ENCODE peak calls at places on chromosomes 7 and 10, in seven cellular contexts. P is fibroblast of mammary gland, I is natural killer cell, C is IMR-90, K is hepatocyte, H is Calu3, A is astrocyte of the spinal cord. M is an unnamed sample.

GRCh38 chr10:91220954-91221696 is 662 bp downstream of the PCGF5 start:
- DNase-seq in K (no peak), P (peak), C (peak), A (peak), I (no peak), H (no peak), M (peak)

GRCh38 chr10:100939763-100940344 is 27.1 kb downstream of the SLF2 start:
- DNase-seq in P (no peak), A (no peak), I (no peak), C (peak), H (no peak), K (no peak), M (no peak)

GRCh38 chr7:22356010-22356854 is 722 bp downstream of the RAPGEF5 start:
- DNase-seq in H (peak), P (no peak), A (no peak), C (no peak), K (peak), I (no peak), M (peak)

GRCh38 chr10:21515581-21516269 is 9.8 kb downstream of the SKIDA1 start:
- DNase-seq in H (no peak), C (no peak), K (no peak), P (no peak), I (no peak), A (peak), M (no peak)

GRCh38 chr7:130154501-130155317 is 50.5 kb downstream of the TMEM209 start:
- DNase-seq in K (no peak), I (no peak), A (no peak), H (no peak), P (no peak), C (no peak), M (no peak)

GRCh38 chr10:43680035-43680434 is 31.4 kb upstream of the ZNF32 start:
- DNase-seq in A (peak), K (no peak), I (no peak), C (peak), P (peak), H (no peak), M (no peak)

GRCh38 chr10:70380350-70381135 is 1.9 kb downstream of the LRRC20 start:
- DNase-seq in H (no peak), K (no peak), I (no peak), C (no peak), A (no peak), P (no peak), M (no peak)

GRCh38 chr10:35910234-35910633 is 268.1 kb upstream of the FZD8 start:
- DNase-seq in P (peak), K (no peak), A (peak), H (no peak), I (no peak), C (peak), M (no peak)

GRCh38 chr10:34446046-34446445 is 369.1 kb downstream of the PARD3 start:
- DNase-seq in K (no peak), H (no peak), I (no peak), A (no peak), C (no peak), P (no peak), M (no peak)

GRCh38 chr7:69813637-69814240 is 215.5 kb downstream of the AUTS2 start:
- DNase-seq in C (no peak), K (no peak), P (no peak), A (no peak), I (no peak), H (no peak), M (no peak)

GRCh38 chr10:49678827-49679479 is 498 bp upstream of the C10orf53 start:
- DNase-seq in A (no peak), H (no peak), P (no peak), C (no peak), I (no peak), K (no peak), M (no peak)

GRCh38 chr7:91512958-91513357 is 248.7 kb downstream of the FZD1 start:
- DNase-seq in C (no peak), A (peak), P (peak), H (no peak), K (no peak), I (no peak), M (no peak)

GRCh38 chr10:119693262-119693957 is 32.4 kb upstream of the INPP5F start:
- DNase-seq in H (no peak), I (peak), K (no peak), P (no peak), C (no peak), A (peak), M (peak)

GRCh38 chr10:37765216-37765615 is 92.2 kb downstream of the ZNF248 start:
- DNase-seq in C (no peak), P (no peak), H (no peak), I (no peak), A (no peak), K (no peak), M (no peak)

GRCh38 chr7:68547794-68548193 is 1050.5 kb upstream of the AUTS2 start:
- DNase-seq in A (no peak), C (no peak), K (peak), H (no peak), P (no peak), I (no peak), M (no peak)

GRCh38 chr10:98055875-98056516 is 25.6 kb upstream of the CRTAC1 start:
- DNase-seq in P (peak), A (peak), C (peak), H (peak), I (no peak), K (peak), M (peak)

GRCh38 chr10:119367841-119368549 is 160.6 kb downstream of the GRK5 start:
- DNase-seq in A (no peak), I (no peak), P (no peak), H (no peak), C (no peak), K (no peak), M (no peak)

GRCh38 chr7:153109561-153109960 is 350.0 kb downstream of the ACTR3B start:
- DNase-seq in C (no peak), I (no peak), H (no peak), K (no peak), A (no peak), P (no peak), M (no peak)

GRCh38 chr7:2978403-2978802 is 65.3 kb downstream of the CARD11 start:
- DNase-seq in A (no peak), P (no peak), C (no peak), I (peak), K (peak), H (no peak), M (peak)

GRCh38 chr10:29869593-29869992 is 189.8 kb downstream of the JCAD start:
- DNase-seq in C (no peak), A (no peak), H (no peak), P (no peak), I (no peak), K (no peak), M (no peak)

GRCh38 chr10:79937661-79938226 is 11.2 kb downstream of the SFTPD start:
- DNase-seq in K (no peak), P (no peak), I (no peak), H (no peak), C (no peak), A (no peak), M (no peak)

GRCh38 chr7:158033196-158033595 is 554.4 kb downstream of the PTPRN2 start:
- DNase-seq in H (no peak), A (no peak), P (no peak), C (no peak), I (no peak), K (no peak), M (no peak)

GRCh38 chr7:1242129-1242572 is 9.5 kb downstream of the UNCX start:
- DNase-seq in C (no peak), H (no peak), K (no peak), P (no peak), A (no peak), I (no peak), M (no peak)

GRCh38 chr7:139232377-139232717 is 1.3 kb downstream of the UBN2 start:
- DNase-seq in C (peak), P (no peak), H (no peak), I (no peak), K (no peak), A (no peak), M (no peak)

GRCh38 chr10:103276941-103277712 is at the start of gene INA:
- DNase-seq in P (peak), A (peak), K (peak), H (peak), C (peak), I (no peak), M (peak)

GRCh38 chr7:45181286-45181960 is 23.8 kb downstream of the RAMP3 start:
- DNase-seq in A (no peak), K (no peak), I (no peak), C (no peak), H (no peak), P (no peak), M (no peak)

GRCh38 chr10:44922021-44922420 is 10.9 kb downstream of the TMEM72 start:
- DNase-seq in H (no peak), K (no peak), I (no peak), C (no peak), P (no peak), A (no peak), M (no peak)

GRCh38 chr7:69756235-69756634 is 158.0 kb downstream of the AUTS2 start:
- DNase-seq in H (no peak), C (no peak), I (no peak), P (no peak), K (no peak), A (no peak), M (no peak)

GRCh38 chr10:128000660-128001059 is 93.8 kb downstream of the PTPRE start:
- DNase-seq in K (no peak), H (no peak), A (peak), P (no peak), I (no peak), C (no peak), M (no peak)

GRCh38 chr7:148633761-148634160 is 43.2 kb downstream of the C7orf33 start:
- DNase-seq in K (no peak), C (no peak), A (no peak), P (peak), I (no peak), H (no peak), M (no peak)

GRCh38 chr10:74234569-74234968 is 83.5 kb downstream of the ADK start:
- DNase-seq in H (no peak), K (no peak), A (peak), P (peak), C (peak), I (no peak), M (no peak)

GRCh38 chr7:41774966-41775365 is 72.1 kb upstream of the INHBA start:
- DNase-seq in H (no peak), C (no peak), K (no peak), P (no peak), A (no peak), I (no peak), M (no peak)

GRCh38 chr10:133349160-133349568 is 2.0 kb downstream of the PRAP1 start:
- DNase-seq in H (no peak), C (no peak), A (no peak), P (no peak), I (no peak), K (no peak), M (no peak)

GRCh38 chr7:24381919-24382505 is 98.0 kb downstream of the NPY start:
- DNase-seq in H (no peak), C (no peak), A (peak), K (peak), I (no peak), P (peak), M (peak)
- TF ChIP-seq CTCF in H (peak), C (peak), A (peak), K (peak), I (no peak), P (peak), M (peak)

GRCh38 chr7:118590107-118590506 is 365.6 kb downstream of the ANKRD7 start:
- DNase-seq in A (peak), P (no peak), I (no peak), C (no peak), K (peak), H (peak), M (no peak)
- TF ChIP-seq CTCF in A (peak), P (peak), I (no peak), C (peak), K (peak), H (no peak), M (peak)

DNA sequence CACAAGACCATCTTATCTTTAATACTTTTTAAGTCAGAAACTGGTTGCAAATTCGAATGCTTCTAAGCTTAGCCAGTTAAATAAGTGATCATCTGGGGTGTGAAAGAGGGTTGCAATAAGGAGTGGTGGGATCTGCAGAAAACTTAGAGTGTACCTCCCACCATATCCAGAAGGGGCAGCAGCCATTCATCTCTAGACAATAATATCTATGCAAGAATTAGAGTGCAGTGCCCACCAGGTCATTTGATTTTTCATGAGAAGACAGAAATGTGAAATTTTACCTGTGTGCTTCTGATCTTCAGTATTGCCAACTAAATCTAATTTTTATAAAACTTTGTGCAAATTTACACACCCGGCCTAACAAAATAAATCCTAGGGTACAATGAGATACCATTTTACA is 127.2 kb upstream of the SP4 start:
- DNase-seq in K (no peak), H (peak), A (no peak), C (no peak), P (no peak), I (no peak), M (no peak)
- TF ChIP-seq CTCF in K (peak), H (peak), A (no peak), C (no peak), P (no peak), I (peak), M (peak)

GRCh38 chr10:117431160-117431559 is 55.9 kb upstream of the PDZD8 start:
- DNase-seq in C (no peak), I (no peak), A (no peak), H (no peak), P (peak), K (no peak), M (no peak)
- TF ChIP-seq CTCF in C (no peak), I (no peak), A (no peak), H (no peak), P (peak), K (no peak), M (no peak)

DNA sequence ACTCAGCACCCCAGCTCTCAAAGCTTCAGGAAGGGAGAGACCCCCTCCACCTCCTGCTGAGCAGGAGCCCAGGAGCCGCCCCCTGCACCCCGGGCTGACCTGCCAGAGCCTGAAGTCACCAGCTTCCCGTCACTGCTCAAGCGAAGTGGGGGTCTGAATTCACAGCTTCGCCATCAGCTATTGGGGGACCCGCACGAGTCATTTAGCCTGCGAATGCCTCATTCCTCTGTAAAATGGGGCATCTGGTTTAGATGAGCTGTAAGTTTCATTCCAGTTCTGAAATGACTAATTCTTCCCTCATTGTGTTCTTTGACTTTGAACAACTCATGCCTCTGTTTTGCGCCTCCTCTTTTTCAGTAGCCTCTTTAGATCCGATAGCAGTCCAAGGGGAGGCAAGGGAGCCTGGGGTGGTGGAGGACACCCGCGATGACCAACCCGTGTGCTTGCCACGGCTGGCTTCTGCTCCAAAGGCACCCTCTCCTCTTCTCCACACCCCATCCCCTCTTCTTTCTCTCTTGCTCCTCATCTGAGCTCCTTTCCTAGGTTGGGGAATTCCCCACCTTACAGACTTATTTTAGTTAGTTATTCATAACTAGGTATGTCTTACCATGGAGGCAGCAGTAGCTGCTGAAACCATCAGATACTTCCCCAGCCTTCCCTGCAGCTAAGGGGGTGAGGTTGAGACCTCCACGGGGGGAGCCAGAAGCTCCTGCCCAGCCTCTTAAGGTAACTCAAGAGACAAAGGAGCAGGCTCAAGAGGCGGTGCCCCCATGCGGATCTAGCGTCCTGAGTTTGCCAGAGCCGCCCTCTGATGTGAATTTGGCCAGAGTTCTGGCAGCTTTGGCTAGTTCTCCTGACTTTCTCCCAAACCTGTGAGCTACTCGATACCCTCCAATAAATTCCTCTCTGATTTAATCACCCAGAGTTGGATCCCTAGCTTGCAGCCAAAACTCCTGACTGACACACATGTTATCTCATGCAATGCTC is 47.7 kb downstream of the RBM17 start:
- DNase-seq in C (peak), K (no peak), P (peak), H (no peak), I (no peak), A (peak), M (peak)
- TF ChIP-seq CTCF in C (peak), K (no peak), P (no peak), H (no peak), I (no peak), A (no peak), M (no peak)

DNA sequence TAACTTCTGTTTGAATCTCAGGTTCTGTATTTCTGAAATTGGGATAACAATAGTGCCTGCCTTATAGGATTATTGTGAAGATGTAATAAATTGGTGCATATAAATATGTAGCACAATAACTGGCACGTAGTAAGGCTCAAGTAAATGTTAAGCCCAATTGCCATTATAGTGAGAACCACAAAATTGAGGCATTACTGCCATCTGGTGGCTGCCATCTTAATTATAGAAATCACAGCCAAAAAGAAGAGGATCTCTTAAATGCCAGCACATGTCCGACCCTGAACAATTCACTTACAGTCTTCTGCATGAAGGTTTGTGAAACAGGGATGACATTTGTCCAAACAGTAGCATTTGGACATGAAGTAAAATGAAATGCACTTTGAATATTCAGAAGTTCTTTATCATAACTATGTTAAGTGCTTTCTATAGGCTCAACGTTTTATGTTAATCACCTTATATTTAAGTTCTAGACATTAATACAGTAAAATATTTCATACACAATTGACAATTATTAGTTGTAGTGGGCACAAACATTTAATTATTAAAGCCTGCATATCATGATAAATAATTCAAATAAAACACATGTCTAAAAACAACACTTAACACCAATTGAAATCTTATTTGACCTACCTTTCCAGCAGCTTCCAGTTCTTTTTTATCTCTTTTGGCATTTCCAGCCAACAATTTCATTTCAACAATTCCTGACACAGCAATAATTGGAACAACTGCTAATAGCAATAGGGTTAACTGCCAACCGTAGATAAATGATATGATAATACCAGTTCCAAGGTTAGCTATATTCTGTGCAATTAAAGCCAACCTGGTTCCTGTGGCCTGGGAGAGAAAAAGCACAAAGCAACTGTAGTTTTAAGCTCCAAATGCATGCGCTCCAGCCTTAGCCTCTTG is 58.5 kb downstream of the ABCB4 start:
- DNase-seq in H (peak), A (peak), P (peak), K (peak), I (peak), C (peak), M (peak)
- TF ChIP-seq CTCF in H (no peak), A (peak), P (peak), K (peak), I (peak), C (peak), M (peak)

GRCh38 chr10:28600056-28600455 is 67.1 kb downstream of the WAC start:
- DNase-seq in P (peak), A (no peak), H (no peak), I (no peak), C (peak), K (no peak), M (no peak)

GRCh38 chr10:28604567-28605536 is 71.9 kb downstream of the WAC start:
- DNase-seq in I (no peak), H (no peak), C (no peak), P (no peak), A (no peak), K (no peak), M (no peak)
- TF ChIP-seq CTCF in I (no peak), H (no peak), C (no peak), P (no peak), A (no peak), K (no peak), M (no peak)

GRCh38 chr10:566241-566885 is 123.1 kb downstream of the DIP2C start:
- DNase-seq in C (no peak), P (no peak), K (peak), I (no peak), A (no peak), H (no peak), M (no peak)
- TF ChIP-seq CTCF in C (no peak), P (no peak), K (no peak), I (no peak), A (no peak), H (no peak), M (no peak)

GRCh38 chr10:75951627-75952026 is 520.2 kb downstream of the LRMDA start:
- DNase-seq in A (no peak), K (no peak), P (no peak), I (no peak), C (no peak), H (no peak), M (no peak)
- TF ChIP-seq CTCF in A (no peak), K (no peak), P (no peak), I (no peak), C (no peak), H (no peak), M (no peak)